ENCODE peak calls at places on chromosome 5, in four cellular contexts. N is NCI-H2029 treated with DMSO at 0.1 percent for 48 hours, M is IMR-90, Z is hypothalamus. O is an unnamed sample.
A peak's percentile ranks its signal among the peaks of the same experiment; 100 is the strongest.

GRCh38 chr5:84403773-84404172 is 19.1 kb upstream of the EDIL3 start:
- DNase-seq in N (no peak), Z (no peak), M (peak; percentile 97), O (no peak)

GRCh38 chr5:157918811-157919742 is 60.1 kb upstream of the CLINT1 start:
- DNase-seq in Z (no peak), N (no peak), M (no peak), O (no peak)

GRCh38 chr5:172944741-172945140 is 14.5 kb upstream of the RPL26L1 start:
- DNase-seq in N (no peak), M (peak; percentile 26), Z (no peak), O (no peak)

GRCh38 chr5:10913846-10914245 is 152.8 kb upstream of the DAP start:
- DNase-seq in N (no peak), M (peak; percentile 98), Z (no peak), O (peak; percentile 18)

GRCh38 chr5:100252944-100253343 is 282.2 kb upstream of the FAM174A start:
- DNase-seq in Z (no peak), N (no peak), M (no peak), O (no peak)

GRCh38 chr5:89601880-89602279 is 718.9 kb upstream of the MEF2C start:
- DNase-seq in Z (no peak), M (no peak), N (no peak), O (no peak)

GRCh38 chr5:173477320-173478055 is 139.0 kb downstream of the BOD1 start:
- DNase-seq in M (peak; percentile 93), N (no peak), Z (no peak), O (no peak)

GRCh38 chr5:111775224-111775623 is 18.2 kb upstream of the NREP start:
- DNase-seq in M (peak; percentile 64), N (no peak), Z (no peak), O (peak; percentile 22)

GRCh38 chr5:168409601-168410458 is 76.4 kb upstream of the RARS1 start:
- DNase-seq in M (peak; percentile 91), N (no peak), Z (no peak), O (no peak)

GRCh38 chr5:141647851-141648250 is 3.4 kb downstream of the FCHSD1 start:
- DNase-seq in N (no peak), Z (no peak), M (no peak), O (no peak)

GRCh38 chr5:108311682-108312081 is 70.2 kb downstream of the FBXL17 start:
- DNase-seq in Z (no peak), M (no peak), N (no peak), O (no peak)

GRCh38 chr5:137778772-137779564 is 24.8 kb upstream of the HNRNPA0 start:
- DNase-seq in N (no peak), M (peak; percentile 39), Z (no peak), O (peak; percentile 31)

GRCh38 chr5:72244862-72245371 is 75.1 kb downstream of the MRPS27 start:
- DNase-seq in N (peak; percentile 56), Z (peak; percentile 11), M (peak; percentile 61), O (peak; percentile 51)

GRCh38 chr5:178435321-178436238 is 154.6 kb downstream of the COL23A1 start:
- DNase-seq in M (no peak), N (no peak), Z (no peak), O (no peak)

GRCh38 chr5:53151713-53152458 is 42.3 kb upstream of the MOCS2 start:
- DNase-seq in M (peak; percentile 93), N (no peak), Z (no peak), O (no peak)

GRCh38 chr5:132138260-132138659 is 64.7 kb downstream of the CSF2 start:
- DNase-seq in N (no peak), M (peak; percentile 67), Z (no peak), O (no peak)